ENCODE peak calls at places on chromosomes 2 and 18, in seven cellular contexts. One of them, this sample, is unnamed.
A peak's percentile ranks its signal among the peaks of the same experiment; 100 is the strongest.

GRCh38 chr2:233976087-233976486 is 58.9 kb downstream of the TRPM8 start:
- DNase-seq in NCI-H1092: no peak
- DNase-seq in H54: no peak
- DNase-seq in WTC11: no peak
- DNase-seq in AG20443: no peak
- DNase-seq in COLO829: no peak
- DNase-seq in spleen: no peak
- DNase-seq in this sample: no peak

GRCh38 chr2:132038179-132038882 is 123.4 kb downstream of the ANKRD30BL start:
- DNase-seq in NCI-H1092: no peak
- DNase-seq in H54: no peak
- DNase-seq in WTC11: peak; percentile 26
- DNase-seq in AG20443: peak; percentile 3
- DNase-seq in COLO829: no peak
- DNase-seq in spleen: no peak
- DNase-seq in this sample: no peak

GRCh38 chr2:164479460-164479859 is 141.8 kb downstream of the GRB14 start:
- DNase-seq in NCI-H1092: no peak
- DNase-seq in H54: no peak
- DNase-seq in WTC11: peak; percentile 57
- DNase-seq in AG20443: peak; percentile 18
- DNase-seq in COLO829: no peak
- DNase-seq in spleen: no peak
- DNase-seq in this sample: peak; percentile 27

GRCh38 chr2:135586148-135586547 is 54.9 kb downstream of the R3HDM1 start:
- DNase-seq in NCI-H1092: no peak
- DNase-seq in H54: no peak
- DNase-seq in WTC11: no peak
- DNase-seq in AG20443: no peak
- DNase-seq in COLO829: no peak
- DNase-seq in spleen: no peak
- DNase-seq in this sample: no peak

GRCh38 chr2:68835636-68836035 is 35.6 kb downstream of the BMP10 start:
- DNase-seq in NCI-H1092: no peak
- DNase-seq in H54: no peak
- DNase-seq in WTC11: no peak
- DNase-seq in AG20443: no peak
- DNase-seq in COLO829: no peak
- DNase-seq in spleen: no peak
- DNase-seq in this sample: no peak

GRCh38 chr2:182650704-182651103 is 65.4 kb upstream of the DNAJC10 start:
- DNase-seq in NCI-H1092: no peak
- DNase-seq in H54: no peak
- DNase-seq in WTC11: no peak
- DNase-seq in AG20443: peak; percentile 40
- DNase-seq in COLO829: peak; percentile 37
- DNase-seq in spleen: no peak
- DNase-seq in this sample: peak; percentile 40

GRCh38 chr2:195575879-195576391 is 81.1 kb upstream of the SLC39A10 start:
- DNase-seq in NCI-H1092: no peak
- DNase-seq in H54: peak; percentile 20
- DNase-seq in WTC11: no peak
- DNase-seq in AG20443: peak; percentile 79
- DNase-seq in COLO829: peak; percentile 62
- DNase-seq in spleen: peak; percentile 83
- DNase-seq in this sample: peak; percentile 24

GRCh38 chr2:230928701-230929380 is 3.8 kb upstream of the GPR55 start:
- DNase-seq in NCI-H1092: no peak
- DNase-seq in H54: no peak
- DNase-seq in WTC11: no peak
- DNase-seq in AG20443: no peak
- DNase-seq in COLO829: no peak
- DNase-seq in spleen: peak; percentile 47
- DNase-seq in this sample: no peak

GRCh38 chr2:148737742-148738141 is 93.2 kb downstream of the EPC2 start:
- DNase-seq in NCI-H1092: no peak
- DNase-seq in H54: no peak
- DNase-seq in WTC11: no peak
- DNase-seq in AG20443: no peak
- DNase-seq in COLO829: no peak
- DNase-seq in spleen: no peak
- DNase-seq in this sample: no peak

GRCh38 chr2:64708834-64709233 is 55.1 kb upstream of the SERTAD2 start:
- DNase-seq in NCI-H1092: no peak
- DNase-seq in H54: no peak
- DNase-seq in WTC11: no peak
- DNase-seq in AG20443: no peak
- DNase-seq in COLO829: no peak
- DNase-seq in spleen: no peak
- DNase-seq in this sample: no peak

GRCh38 chr18:75818336-75818735 is 390.8 kb upstream of the SMIM21 start:
- DNase-seq in NCI-H1092: no peak
- DNase-seq in H54: no peak
- DNase-seq in WTC11: no peak
- DNase-seq in AG20443: no peak
- DNase-seq in COLO829: no peak
- DNase-seq in spleen: no peak
- DNase-seq in this sample: no peak

GRCh38 chr18:74899554-74899953 is 301.9 kb downstream of the ZNF407 start:
- DNase-seq in NCI-H1092: peak; percentile 93
- DNase-seq in H54: no peak
- DNase-seq in WTC11: no peak
- DNase-seq in AG20443: no peak
- DNase-seq in COLO829: no peak
- DNase-seq in spleen: no peak
- DNase-seq in this sample: no peak

GRCh38 chr2:196511258-196511971 is 128.1 kb upstream of the CCDC150 start:
- DNase-seq in NCI-H1092: no peak
- DNase-seq in H54: no peak
- DNase-seq in WTC11: no peak
- DNase-seq in AG20443: no peak
- DNase-seq in COLO829: no peak
- DNase-seq in spleen: no peak
- DNase-seq in this sample: no peak

GRCh38 chr18:76328145-76328544 is 166.9 kb downstream of the ZNF516 start:
- DNase-seq in NCI-H1092: no peak
- DNase-seq in H54: no peak
- DNase-seq in WTC11: no peak
- DNase-seq in AG20443: no peak
- DNase-seq in COLO829: no peak
- DNase-seq in spleen: no peak
- DNase-seq in this sample: no peak

GRCh38 chr2:74510272-74510671 is 2.8 kb upstream of the PCGF1 start:
- DNase-seq in NCI-H1092: no peak
- DNase-seq in H54: no peak
- DNase-seq in WTC11: no peak
- DNase-seq in AG20443: no peak
- DNase-seq in COLO829: no peak
- DNase-seq in spleen: no peak
- DNase-seq in this sample: no peak

GRCh38 chr2:116718451-116718850 is 1096.0 kb upstream of the DDX18 start:
- DNase-seq in NCI-H1092: no peak
- DNase-seq in H54: no peak
- DNase-seq in WTC11: no peak
- DNase-seq in AG20443: no peak
- DNase-seq in COLO829: no peak
- DNase-seq in spleen: no peak
- DNase-seq in this sample: no peak

GRCh38 chr18:71707400-71707799 is 836.7 kb downstream of the CBLN2 start:
- DNase-seq in NCI-H1092: no peak
- DNase-seq in H54: no peak
- DNase-seq in WTC11: no peak
- DNase-seq in AG20443: no peak
- DNase-seq in COLO829: no peak
- DNase-seq in spleen: no peak
- DNase-seq in this sample: no peak

GRCh38 chr2:56871641-56872040 is 687.9 kb downstream of the CCDC85A start:
- DNase-seq in NCI-H1092: no peak
- DNase-seq in H54: no peak
- DNase-seq in WTC11: no peak
- DNase-seq in AG20443: no peak
- DNase-seq in COLO829: no peak
- DNase-seq in spleen: no peak
- DNase-seq in this sample: no peak

GRCh38 chr2:174688079-174688478 is 76.2 kb downstream of the CHRNA1 start:
- DNase-seq in NCI-H1092: no peak
- DNase-seq in H54: no peak
- DNase-seq in WTC11: no peak
- DNase-seq in AG20443: no peak
- DNase-seq in COLO829: peak; percentile 25
- DNase-seq in spleen: no peak
- DNase-seq in this sample: peak; percentile 8

GRCh38 chr18:23967321-23968089 is 47.0 kb upstream of the TTC39C start:
- DNase-seq in NCI-H1092: no peak
- DNase-seq in H54: no peak
- DNase-seq in WTC11: no peak
- DNase-seq in AG20443: no peak
- DNase-seq in COLO829: no peak
- DNase-seq in spleen: peak; percentile 82
- DNase-seq in this sample: no peak

GRCh38 chr2:237614151-237614720 is 13.2 kb upstream of the LRRFIP1 start:
- DNase-seq in NCI-H1092: no peak
- DNase-seq in H54: no peak
- DNase-seq in WTC11: peak; percentile 82
- DNase-seq in AG20443: no peak
- DNase-seq in COLO829: no peak
- DNase-seq in spleen: no peak
- DNase-seq in this sample: no peak

GRCh38 chr2:73979686-73980085 is 5.0 kb upstream of the TET3 start:
- DNase-seq in NCI-H1092: no peak
- DNase-seq in H54: no peak
- DNase-seq in WTC11: no peak
- DNase-seq in AG20443: peak; percentile 90
- DNase-seq in COLO829: no peak
- DNase-seq in spleen: no peak
- DNase-seq in this sample: no peak

GRCh38 chr2:205695460-205695979 is 13.2 kb downstream of the NRP2 start:
- DNase-seq in NCI-H1092: no peak
- DNase-seq in H54: no peak
- DNase-seq in WTC11: no peak
- DNase-seq in AG20443: peak; percentile 50
- DNase-seq in COLO829: no peak
- DNase-seq in spleen: no peak
- DNase-seq in this sample: no peak

GRCh38 chr2:223034241-223034933 is 17.6 kb upstream of the KCNE4 start:
- DNase-seq in NCI-H1092: no peak
- DNase-seq in H54: no peak
- DNase-seq in WTC11: no peak
- DNase-seq in AG20443: no peak
- DNase-seq in COLO829: no peak
- DNase-seq in spleen: no peak
- DNase-seq in this sample: no peak

GRCh38 chr2:159459279-159459678 is 157.1 kb downstream of the BAZ2B start:
- DNase-seq in NCI-H1092: no peak
- DNase-seq in H54: no peak
- DNase-seq in WTC11: no peak
- DNase-seq in AG20443: no peak
- DNase-seq in COLO829: peak; percentile 2
- DNase-seq in spleen: no peak
- DNase-seq in this sample: no peak

GRCh38 chr2:148674063-148675020 is 29.8 kb downstream of the EPC2 start:
- DNase-seq in NCI-H1092: no peak
- DNase-seq in H54: no peak
- DNase-seq in WTC11: peak; percentile 55
- DNase-seq in AG20443: no peak
- DNase-seq in COLO829: peak; percentile 21
- DNase-seq in spleen: no peak
- DNase-seq in this sample: peak; percentile 28

This sample was measured in HCT116.